ENCODE peak calls at places on chromosomes 16 and 17, in six cellular contexts. U is HL-60; F is CD4-positive, alpha-beta memory T cell; L is GM23338; O is H7; Y is GM12878. P is an unnamed sample. For H3K27me3, the result is how much of the 10 kb centered on the place peaks cover.

GRCh38 chr16:77169650-77170236 is 21.2 kb upstream of the MON1B start:
- DNase-seq in U (peak), Y (no peak), O (peak), F (peak), L (peak), P (no peak)

GRCh38 chr17:30172560-30172959 is 55.9 kb downstream of the NSRP1 start:
- DNase-seq in L (no peak), Y (no peak), O (no peak), U (no peak), F (no peak), P (no peak)

GRCh38 chr17:40615295-40615988 is 32.2 kb downstream of the SMARCE1 start:
- DNase-seq in U (no peak), L (peak), F (peak), O (peak), Y (peak), P (peak)

GRCh38 chr17:62653002-62653830 is 25.7 kb downstream of the MRC2 start:
- DNase-seq in Y (peak), U (peak), O (peak), F (peak), L (peak), P (peak)

GRCh38 chr16:11056090-11056988 is 112.0 kb downstream of the CLEC16A start:
- DNase-seq in L (no peak), U (no peak), O (no peak), Y (no peak), F (no peak), P (no peak)

GRCh38 chr17:36943250-36944220 is 5.2 kb upstream of the AATF start:
- DNase-seq in Y (no peak), O (peak), F (no peak), L (peak), U (no peak), P (no peak)

GRCh38 chr16:64077242-64077641 is 1044.6 kb downstream of the CDH11 start:
- DNase-seq in O (no peak), Y (no peak), L (no peak), U (no peak), F (no peak), P (no peak)

GRCh38 chr16:89730610-89731234 is 9.4 kb downstream of the ZNF276 start:
- DNase-seq in O (no peak), Y (no peak), F (no peak), L (no peak), U (no peak), P (no peak)

GRCh38 chr16:80541306-80541694 is 507 bp downstream of the DYNLRB2 start:
- DNase-seq in O (no peak), U (no peak), L (peak), F (no peak), Y (no peak), P (no peak)

GRCh38 chr17:44608732-44609435 is 47.4 kb upstream of the MEIOC start:
- DNase-seq in U (no peak), F (no peak), O (no peak), L (no peak), Y (no peak), P (no peak)

DNA sequence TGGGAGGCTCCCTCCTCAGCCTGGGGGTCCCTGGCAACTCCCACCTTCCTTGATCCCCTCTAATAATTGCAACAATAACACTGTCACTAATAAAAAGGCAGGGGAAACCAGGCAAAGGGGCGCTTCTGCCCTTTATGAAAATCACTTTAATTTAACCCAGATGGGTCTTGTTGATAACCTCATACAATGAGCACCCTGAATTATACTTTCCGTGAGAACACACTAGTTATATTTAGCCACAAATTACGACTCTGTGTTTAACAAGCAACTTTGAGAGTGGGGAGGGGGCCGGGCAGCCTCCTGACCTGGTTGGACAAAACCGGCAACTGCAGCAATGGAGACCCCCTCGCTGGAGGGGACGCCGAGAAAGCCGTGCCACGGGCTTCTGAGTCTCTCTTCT is 5.7 kb upstream of the BAHCC1 start:
- DNase-seq in U (no peak), O (no peak), L (peak), Y (no peak), F (no peak), P (no peak)
- H3K27me3 ChIP-seq in U (under half), O (half or more), L (half or more), Y (under half), F (under half), P (under half)

DNA sequence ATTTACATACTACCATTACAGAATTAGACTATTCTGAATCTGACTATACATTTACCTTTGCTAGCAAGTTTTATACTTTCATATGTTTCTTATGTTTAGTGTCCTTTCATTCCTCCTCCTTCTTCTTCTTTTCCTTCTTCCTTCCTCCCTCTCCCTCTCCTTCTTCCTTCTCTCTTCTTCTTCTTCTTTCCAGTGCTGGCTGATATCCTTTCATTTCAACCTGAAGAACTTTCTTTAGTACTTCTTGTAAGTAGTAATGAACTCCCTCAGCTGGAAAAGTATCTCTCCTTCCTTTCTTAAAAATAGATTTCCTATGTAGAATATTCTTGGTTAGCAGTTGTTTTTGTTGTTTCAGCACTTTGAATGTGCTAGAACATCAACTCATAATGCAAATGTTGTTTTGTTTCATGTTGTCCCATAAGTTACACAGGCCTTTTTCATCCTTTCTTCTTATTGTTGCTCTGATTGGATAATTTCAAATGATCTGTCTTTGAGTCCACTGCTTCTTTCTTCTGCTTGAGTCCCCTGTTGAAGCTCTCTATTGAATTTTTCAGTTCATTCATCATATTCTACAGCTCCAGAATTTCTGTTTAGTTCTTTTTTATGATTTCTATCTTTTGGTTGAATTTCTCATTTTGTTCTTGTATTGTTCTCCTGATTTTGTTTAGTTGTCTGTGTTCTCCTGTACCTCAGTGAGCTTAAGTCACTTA is 15.1 kb upstream of the TBX4 start:
- DNase-seq in Y (no peak), L (no peak), U (no peak), F (no peak), O (no peak), P (no peak)
- H3K27me3 ChIP-seq in Y (under half), L (under half), U (under half), F (under half), O (under half), P (under half)

GRCh38 chr16:66428682-66429251 is 1.7 kb downstream of the BEAN1 start:
- DNase-seq in Y (no peak), L (peak), O (peak), U (no peak), F (no peak), P (no peak)
- H3K27me3 ChIP-seq in Y (under half), L (half or more), O (half or more), U (under half), F (under half), P (under half)

DNA sequence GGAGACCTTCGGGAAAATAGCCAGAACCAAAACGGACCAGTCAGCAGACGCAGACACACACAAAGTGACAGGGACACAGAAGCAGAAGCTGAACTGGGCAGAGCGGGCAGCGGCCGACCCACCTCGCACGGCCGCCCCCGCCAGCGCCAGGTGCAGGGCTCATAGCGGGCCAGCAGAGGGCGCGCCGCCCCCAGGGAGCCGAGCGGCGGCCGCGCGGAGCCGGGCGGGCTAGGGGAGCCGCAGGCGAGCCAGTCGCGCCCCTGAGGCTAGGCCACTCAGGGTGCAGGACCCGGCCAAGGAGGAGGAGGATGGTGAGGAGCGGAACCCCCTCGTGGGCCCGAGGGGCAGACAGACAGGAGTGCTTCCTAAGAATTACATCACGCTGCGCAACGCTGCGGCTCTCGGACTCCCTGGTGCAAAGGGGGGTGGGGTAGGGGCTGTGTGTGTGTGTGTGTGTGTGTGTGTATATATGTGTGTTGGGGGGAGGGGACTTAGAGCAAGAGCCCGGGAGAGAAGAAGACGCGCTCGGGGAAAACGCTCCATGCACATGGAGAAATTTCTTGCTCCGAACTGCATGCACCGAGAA is 919 bp upstream of the NOG start:
- DNase-seq in O (peak), F (peak), U (peak), L (peak), Y (no peak), P (peak)
- H3K27me3 ChIP-seq in O (under half), F (under half), U (under half), L (half or more), Y (under half), P (under half)

GRCh38 chr16:54216268-54217187 is 70.1 kb downstream of the IRX3 start:
- DNase-seq in L (no peak), U (no peak), O (no peak), Y (no peak), F (no peak), P (no peak)
- H3K27me3 ChIP-seq in L (under half), U (under half), O (under half), Y (under half), F (under half), P (under half)